ENCODE peak calls at places on chromosomes 3 and 15, in five cellular contexts. L is A673; O is left cardiac atrium; B is activated CD4-positive, alpha-beta T cell treated with anti-CD3 and anti-CD28 coated beads, Interleukin-2, amount 10 ng/mL, durations not matched to agents 7 days and 5 days; N is heart right ventricle. C is an unnamed sample.

GRCh38 chr15:71883447-71883846 is 73.1 kb downstream of the NR2E3 start:
- DNase-seq in L (no peak), O (no peak), B (no peak), N (no peak), C (no peak)

GRCh38 chr15:52233405-52233804 is 42.2 kb upstream of the GNB5 start:
- DNase-seq in L (no peak), O (peak), B (no peak), N (no peak), C (no peak)

GRCh38 chr15:91165850-91166249 is 65.8 kb downstream of the SV2B start:
- DNase-seq in L (no peak), O (no peak), B (no peak), N (no peak), C (no peak)

GRCh38 chr3:37223084-37223975 is 48.9 kb upstream of the LRRFIP2 start:
- DNase-seq in L (no peak), O (no peak), B (no peak), N (no peak), C (no peak)

GRCh38 chr3:5277612-5278236 is 90.2 kb downstream of the EDEM1 start:
- DNase-seq in L (no peak), O (no peak), B (no peak), N (no peak), C (no peak)

GRCh38 chr15:64911317-64912186 is at the start of gene ANKDD1A:
- DNase-seq in L (peak), O (peak), B (peak), N (peak), C (peak)

GRCh38 chr3:31004025-31004678 is 109.7 kb upstream of the GADL1 start:
- DNase-seq in L (no peak), O (no peak), B (no peak), N (no peak), C (no peak)

GRCh38 chr3:174955513-174956001 is 96.4 kb downstream of the NAALADL2 start:
- DNase-seq in L (peak), O (no peak), B (no peak), N (no peak), C (no peak)

GRCh38 chr3:15241341-15241740 is 35.3 kb downstream of the CAPN7 start:
- DNase-seq in L (peak), O (no peak), B (peak), N (no peak), C (no peak)

GRCh38 chr15:100120111-100120510 is 221.7 kb downstream of the ADAMTS17 start:
- DNase-seq in L (no peak), O (no peak), B (no peak), N (no peak), C (no peak)

GRCh38 chr3:73601031-73601430 is 23.7 kb downstream of the PDZRN3 start:
- DNase-seq in L (no peak), O (no peak), B (no peak), N (no peak), C (no peak)

GRCh38 chr3:186823391-186823790 is 17.1 kb upstream of the RFC4 start:
- DNase-seq in L (no peak), O (no peak), B (no peak), N (no peak), C (no peak)

GRCh38 chr15:31511707-31512310 is 185.2 kb downstream of the KLF13 start:
- DNase-seq in L (no peak), O (no peak), B (peak), N (no peak), C (no peak)

GRCh38 chr3:110881069-110881468 is 190.5 kb upstream of the NECTIN3 start:
- DNase-seq in L (peak), O (peak), B (no peak), N (peak), C (no peak)

GRCh38 chr3:180036678-180037455 is at the start of gene PEX5L:
- DNase-seq in L (peak), O (peak), B (peak), N (peak), C (peak)

GRCh38 chr3:42991369-42992315 is 12.5 kb downstream of the GASK1A start:
- DNase-seq in L (no peak), O (peak), B (no peak), N (no peak), C (peak)

GRCh38 chr3:135539854-135540253 is 425.7 kb upstream of the PPP2R3A start:
- DNase-seq in L (no peak), O (no peak), B (no peak), N (no peak), C (no peak)

GRCh38 chr3:65902304-65902793 is 136.4 kb downstream of the MAGI1 start:
- DNase-seq in L (no peak), O (no peak), B (no peak), N (no peak), C (peak)

GRCh38 chr3:9701006-9701405 is 2.6 kb upstream of the CPNE9 start:
- DNase-seq in L (no peak), O (no peak), B (no peak), N (no peak), C (no peak)

GRCh38 chr15:51580982-51581381 is 41.6 kb downstream of the DMXL2 start:
- DNase-seq in L (no peak), O (no peak), B (no peak), N (no peak), C (no peak)

GRCh38 chr3:98602078-98602678 is 8.8 kb upstream of the CPOX start:
- DNase-seq in L (peak), O (peak), B (peak), N (peak), C (peak)

GRCh38 chr3:150314248-150315027 is 93.7 kb upstream of the TSC22D2 start:
- DNase-seq in L (no peak), O (no peak), B (no peak), N (no peak), C (no peak)

GRCh38 chr3:41095702-41096101 is 103.6 kb upstream of the CTNNB1 start:
- DNase-seq in L (peak), O (no peak), B (no peak), N (no peak), C (no peak)